ENCODE peak calls at places on chromosomes 5 and 9, in four cellular contexts. K, O, M and U are unnamed samples.
A peak's percentile ranks its signal among the peaks of the same experiment; 100 is the strongest.

GRCh38 chr9:16730162-16730561 is 140.3 kb downstream of the BNC2 start:
- DNase-seq in K (no peak), M (no peak), O (no peak), U (no peak)

GRCh38 chr9:23842531-23843129 is 16.6 kb upstream of the ELAVL2 start:
- DNase-seq in M (no peak), O (no peak), K (no peak), U (no peak)

GRCh38 chr5:79133657-79134451 is 22.2 kb downstream of the BHMT start:
- DNase-seq in O (peak; percentile 79), M (peak; percentile 52), K (peak; percentile 64), U (peak; percentile 88)

GRCh38 chr5:176458904-176459561 is 10.8 kb downstream of the FAF2 start:
- DNase-seq in O (no peak), K (no peak), M (no peak), U (no peak)

GRCh38 chr5:77844408-77845272 is 68.5 kb upstream of the TBCA start:
- DNase-seq in O (no peak), K (no peak), M (no peak), U (peak; percentile 26)

GRCh38 chr5:83711982-83712601 is 8.6 kb downstream of the HAPLN1 start:
- DNase-seq in O (peak; percentile 64), M (peak; percentile 41), K (peak; percentile 56), U (peak; percentile 64)

GRCh38 chr5:15831408-15831807 is 331.4 kb downstream of the FBXL7 start:
- DNase-seq in K (no peak), M (no peak), O (no peak), U (no peak)

GRCh38 chr9:133821606-133822438 is 83.7 kb upstream of the SARDH start:
- DNase-seq in K (no peak), M (no peak), O (no peak), U (no peak)

GRCh38 chr9:133347515-133347984 is 381 bp downstream of the MED22 start:
- DNase-seq in O (peak; percentile 65), K (no peak), M (peak; percentile 83), U (peak; percentile 35)

GRCh38 chr5:77683171-77683732 is 44.7 kb upstream of the OTP start:
- DNase-seq in O (no peak), M (no peak), K (no peak), U (no peak)

GRCh38 chr5:134086943-134087305 is 27.6 kb upstream of the TCF7 start:
- DNase-seq in M (no peak), K (no peak), O (no peak), U (no peak)

GRCh38 chr5:76062502-76062901 is 20.7 kb upstream of the SV2C start:
- DNase-seq in M (no peak), K (no peak), O (no peak), U (no peak)

GRCh38 chr9:134328841-134329575 is 2.8 kb downstream of the RXRA start:
- DNase-seq in M (no peak), O (no peak), K (peak; percentile 73), U (no peak)

GRCh38 chr9:99406939-99407338 is 184.9 kb downstream of the SEC61B start:
- DNase-seq in K (no peak), M (no peak), O (no peak), U (no peak)

GRCh38 chr5:38500861-38501260 is 55.6 kb downstream of the LIFR start:
- DNase-seq in M (no peak), K (no peak), O (no peak), U (no peak)

GRCh38 chr5:154486427-154486866 is 8.4 kb upstream of the HAND1 start:
- DNase-seq in K (no peak), O (no peak), M (no peak), U (no peak)

GRCh38 chr5:177505075-177505474 is 4.6 kb downstream of the DOK3 start:
- DNase-seq in O (no peak), K (no peak), M (no peak), U (no peak)

GRCh38 chr5:10655041-10655685 is 91.3 kb downstream of the ANKRD33B start:
- DNase-seq in O (no peak), M (no peak), K (no peak), U (no peak)

GRCh38 chr5:139671096-139671841 is 23.1 kb downstream of the CXXC5 start:
- DNase-seq in K (no peak), O (no peak), M (no peak), U (no peak)

GRCh38 chr5:129361441-129362025 is 98.6 kb upstream of the ADAMTS19 start:
- DNase-seq in M (no peak), K (no peak), O (no peak), U (peak; percentile 30)

GRCh38 chr5:118554991-118555390 is 433.4 kb downstream of the DTWD2 start:
- DNase-seq in M (no peak), O (no peak), K (no peak), U (no peak)

GRCh38 chr5:122434120-122434519 is 122.1 kb downstream of the SNCAIP start:
- DNase-seq in M (no peak), K (no peak), O (no peak), U (no peak)

GRCh38 chr5:2105141-2105540 is 222.4 kb upstream of the IRX4 start:
- DNase-seq in M (no peak), O (no peak), K (no peak), U (no peak)

GRCh38 chr9:63817622-63818518 is 1467.1 kb downstream of the FOXD4L5 start:
- DNase-seq in M (peak; percentile 9), K (peak; percentile 10), O (peak; percentile 91), U (peak; percentile 18)

GRCh38 chr5:56838409-56839039 is 23.2 kb downstream of the MAP3K1 start:
- DNase-seq in K (peak; percentile 33), M (no peak), O (no peak), U (peak; percentile 84)

GRCh38 chr5:80239680-80240367 is 16.0 kb downstream of the SERINC5 start:
- DNase-seq in O (no peak), M (no peak), K (no peak), U (peak; percentile 48)

GRCh38 chr5:65209341-65209740 is 272.4 kb downstream of the ADAMTS6 start:
- DNase-seq in O (no peak), K (no peak), M (no peak), U (peak; percentile 90)

GRCh38 chr5:91109634-91110033 is 273.5 kb downstream of the ARRDC3 start:
- DNase-seq in K (no peak), O (no peak), M (no peak), U (peak; percentile 40)

GRCh38 chr5:83417884-83418283 is 53.7 kb upstream of the VCAN start:
- DNase-seq in O (no peak), K (no peak), M (no peak), U (no peak)

GRCh38 chr5:16552666-16553343 is 64.0 kb downstream of the RETREG1 start:
- DNase-seq in M (peak; percentile 49), K (peak; percentile 54), O (peak; percentile 84), U (peak; percentile 52)

GRCh38 chr9:37464426-37465248 is 613 bp downstream of the ZBTB5 start:
- DNase-seq in K (no peak), O (peak; percentile 93), M (peak; percentile 75), U (peak; percentile 89)

GRCh38 chr5:143229896-143230675 is 173.4 kb downstream of the NR3C1 start:
- DNase-seq in K (peak; percentile 37), M (no peak), O (no peak), U (no peak)

GRCh38 chr5:165304193-165304820 is 1798.9 kb downstream of the MAT2B start:
- DNase-seq in K (no peak), O (no peak), M (no peak), U (no peak)

GRCh38 chr5:114101153-114101552 is 260.7 kb upstream of the KCNN2 start:
- DNase-seq in O (no peak), K (peak; percentile 15), M (peak; percentile 11), U (peak; percentile 37)
- TF ChIP-seq JUN in O (no peak), K (no peak), M (no peak), U (no peak)

DNA sequence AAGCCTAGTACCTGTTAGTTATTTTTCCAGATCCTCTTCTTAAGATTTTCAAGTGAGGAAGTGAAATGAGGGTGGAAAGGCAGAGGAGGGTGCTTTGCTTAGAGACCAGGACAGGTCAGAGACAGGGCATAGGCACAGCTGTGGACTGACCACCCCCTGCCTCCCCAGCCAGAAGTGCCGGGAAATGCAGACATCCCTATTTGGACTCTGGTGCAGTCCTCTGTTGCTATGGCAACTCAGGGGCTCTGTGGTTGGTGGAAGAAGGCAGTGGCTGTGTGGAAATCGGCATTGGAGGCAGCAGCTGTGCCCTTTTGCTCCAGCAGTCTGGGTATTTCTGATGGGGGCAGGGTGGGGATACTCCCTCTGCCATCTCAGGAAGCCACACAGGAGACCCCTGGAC is 43.3 kb upstream of the NDFIP1 start:
- DNase-seq in K (peak; percentile 54), M (no peak), O (no peak), U (no peak)
- H3K9ac ChIP-seq in K (no peak overlapping the region), M (no peak overlapping the region), O (no peak overlapping the region), U (no peak overlapping the region)

GRCh38 chr9:109518621-109519335 is 20.7 kb upstream of the PTPN3 start:
- DNase-seq in M (no peak), K (no peak), O (no peak), U (no peak)
- H3K27ac ChIP-seq in M (no peak overlapping the region), K (no peak overlapping the region), O (no peak overlapping the region), U (no peak overlapping the region)

DNA sequence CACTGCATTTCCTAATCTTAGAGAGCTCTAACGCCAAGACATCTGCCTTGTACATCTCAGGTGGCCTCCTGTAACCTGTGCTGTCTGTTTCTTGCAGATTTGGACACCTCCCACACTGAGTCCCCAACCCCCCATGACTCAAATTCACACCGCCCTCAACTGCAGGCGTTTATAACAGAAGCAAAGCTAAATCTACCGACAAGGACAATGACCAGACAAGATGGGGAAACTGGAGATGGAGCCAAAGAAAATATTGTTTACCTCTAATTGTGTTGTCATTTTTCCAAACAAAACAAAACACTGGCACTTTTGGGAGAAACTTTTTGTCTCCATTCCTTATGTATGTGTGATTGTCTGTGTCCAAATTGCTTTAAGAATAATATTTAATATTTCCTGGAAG is 314.8 kb downstream of the ARHGEF28 start:
- DNase-seq in K (no peak), M (no peak), O (no peak), U (peak; percentile 18)
- TF ChIP-seq JUN in K (no peak), M (no peak), O (no peak), U (no peak)

DNA sequence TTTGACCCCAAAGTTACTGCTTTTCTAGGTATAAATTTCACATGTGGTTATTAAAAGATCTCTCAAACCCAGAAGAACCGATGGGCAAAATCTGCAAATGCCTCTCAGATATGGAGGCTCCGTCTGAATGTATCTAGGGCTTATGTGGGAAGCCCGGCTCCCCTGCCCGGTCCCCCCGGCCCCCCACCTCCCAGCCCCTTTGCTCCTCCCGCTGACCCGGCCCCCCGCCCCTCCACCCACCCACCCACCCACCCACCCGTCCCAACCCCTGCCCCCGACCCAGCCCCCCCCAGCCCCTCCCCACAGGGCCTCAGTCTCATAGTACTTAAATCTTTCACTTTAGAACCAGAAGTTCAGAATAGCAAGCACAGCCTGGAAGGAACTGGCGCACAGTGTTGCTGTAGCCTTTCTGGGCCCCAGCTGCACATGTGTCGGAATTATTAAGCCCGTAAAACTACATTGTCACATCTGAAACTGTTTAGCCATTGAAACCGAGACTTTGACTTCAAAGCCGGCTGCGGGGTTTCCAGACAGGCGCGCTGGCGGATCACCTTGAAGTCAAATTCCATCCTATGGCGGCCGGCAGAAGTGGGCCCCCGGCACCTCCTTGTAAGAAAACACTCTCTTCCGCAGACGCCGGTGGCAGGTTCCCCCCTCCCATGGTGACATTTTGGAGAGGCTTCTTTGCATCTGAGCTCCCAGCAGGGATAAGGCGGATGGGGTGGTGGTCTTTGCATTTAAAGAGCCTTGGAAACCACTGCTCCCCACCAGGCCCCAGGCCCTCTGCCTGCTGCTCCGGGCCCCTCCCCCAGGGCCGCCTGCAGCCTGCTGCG is 12.8 kb downstream of the NKD2 start:
- DNase-seq in O (no peak), M (no peak), K (no peak), U (no peak)
- H3K9ac ChIP-seq in O (no peak overlapping the region), M (no peak overlapping the region), K (no peak overlapping the region), U (no peak overlapping the region)